ENCODE peak calls at places on chromosomes 1 and 21, in seven cellular contexts. One of them, this sample, is unnamed.

GRCh38 chr1:89603651-89604413 is 29.1 kb upstream of the LRRC8C start:
- DNase-seq in body of pancreas: no peak
- DNase-seq in ovary: no peak
- DNase-seq in A549: no peak
- DNase-seq in IMR-90: peak; percentile 62
- DNase-seq in heart right ventricle: no peak
- DNase-seq in iPS DF 6.9: no peak
- DNase-seq in this sample: no peak

GRCh38 chr1:214228976-214229375 is 52.0 kb upstream of the SMYD2 start:
- DNase-seq in body of pancreas: no peak
- DNase-seq in iPS DF 6.9: no peak
- DNase-seq in IMR-90: no peak
- DNase-seq in A549: no peak
- DNase-seq in heart right ventricle: peak; percentile 12
- DNase-seq in ovary: no peak
- DNase-seq in this sample: no peak

GRCh38 chr1:205925730-205926129 is 17.5 kb downstream of the SLC26A9 start:
- DNase-seq in IMR-90: peak; percentile 85
- DNase-seq in body of pancreas: no peak
- DNase-seq in ovary: no peak
- DNase-seq in heart right ventricle: no peak
- DNase-seq in iPS DF 6.9: no peak
- DNase-seq in A549: peak; percentile 81
- DNase-seq in this sample: no peak

GRCh38 chr1:109350650-109351049 is 43.8 kb upstream of the MYBPHL start:
- DNase-seq in heart right ventricle: no peak
- DNase-seq in IMR-90: no peak
- DNase-seq in ovary: no peak
- DNase-seq in iPS DF 6.9: no peak
- DNase-seq in body of pancreas: no peak
- DNase-seq in A549: no peak
- DNase-seq in this sample: no peak

GRCh38 chr1:221741364-221741970 is 422 bp downstream of the DUSP10 start:
- DNase-seq in body of pancreas: peak; percentile 24
- DNase-seq in ovary: peak; percentile 47
- DNase-seq in heart right ventricle: no peak
- DNase-seq in iPS DF 6.9: no peak
- DNase-seq in A549: peak; percentile 38
- DNase-seq in IMR-90: peak; percentile 46
- DNase-seq in this sample: peak; percentile 11

GRCh38 chr1:34140011-34140676 is 24.9 kb downstream of the CSMD2 start:
- DNase-seq in body of pancreas: no peak
- DNase-seq in ovary: no peak
- DNase-seq in iPS DF 6.9: no peak
- DNase-seq in A549: no peak
- DNase-seq in heart right ventricle: no peak
- DNase-seq in IMR-90: no peak
- DNase-seq in this sample: no peak

GRCh38 chr21:36330904-36331303 is 10.9 kb downstream of the MORC3 start:
- DNase-seq in iPS DF 6.9: no peak
- DNase-seq in ovary: peak; percentile 56
- DNase-seq in heart right ventricle: peak; percentile 29
- DNase-seq in A549: peak; percentile 18
- DNase-seq in IMR-90: peak; percentile 60
- DNase-seq in body of pancreas: peak; percentile 51
- DNase-seq in this sample: peak; percentile 27

GRCh38 chr1:230186003-230186863 is 119.2 kb downstream of the GALNT2 start:
- DNase-seq in body of pancreas: peak; percentile 86
- DNase-seq in iPS DF 6.9: peak; percentile 48
- DNase-seq in heart right ventricle: no peak
- DNase-seq in ovary: no peak
- DNase-seq in A549: peak; percentile 87
- DNase-seq in IMR-90: peak; percentile 93
- DNase-seq in this sample: no peak

GRCh38 chr1:54325705-54326461 is 80.3 kb downstream of the SSBP3 start:
- DNase-seq in IMR-90: no peak
- DNase-seq in body of pancreas: no peak
- DNase-seq in heart right ventricle: no peak
- DNase-seq in ovary: peak; percentile 28
- DNase-seq in iPS DF 6.9: no peak
- DNase-seq in A549: no peak
- DNase-seq in this sample: no peak
- H3K9me3 ChIP-seq in IMR-90: no peaks in the 10 kb centered on the region
- H3K9me3 ChIP-seq in body of pancreas: no peaks in the 10 kb centered on the region
- H3K9me3 ChIP-seq in heart right ventricle: no peaks in the 10 kb centered on the region
- H3K9me3 ChIP-seq in ovary: no peaks in the 10 kb centered on the region
- H3K9me3 ChIP-seq in iPS DF 6.9: no peaks in the 10 kb centered on the region
- H3K9me3 ChIP-seq in A549: no peaks in the 10 kb centered on the region
- H3K9me3 ChIP-seq in this sample: no peaks in the 10 kb centered on the region

GRCh38 chr1:54826226-54826816 is 25.2 kb upstream of the TTC22 start:
- DNase-seq in heart right ventricle: no peak
- DNase-seq in IMR-90: no peak
- DNase-seq in ovary: no peak
- DNase-seq in body of pancreas: peak; percentile 4
- DNase-seq in iPS DF 6.9: no peak
- DNase-seq in A549: no peak
- DNase-seq in this sample: no peak
- H3K9me3 ChIP-seq in heart right ventricle: peaks cover 43% of the 10 kb centered on the region
- H3K9me3 ChIP-seq in IMR-90: peaks cover 19% of the 10 kb centered on the region
- H3K9me3 ChIP-seq in ovary: no peaks in the 10 kb centered on the region
- H3K9me3 ChIP-seq in body of pancreas: no peaks in the 10 kb centered on the region
- H3K9me3 ChIP-seq in iPS DF 6.9: no peaks in the 10 kb centered on the region
- H3K9me3 ChIP-seq in A549: peaks cover 26% of the 10 kb centered on the region
- H3K9me3 ChIP-seq in this sample: peaks cover 7% of the 10 kb centered on the region

DNA sequence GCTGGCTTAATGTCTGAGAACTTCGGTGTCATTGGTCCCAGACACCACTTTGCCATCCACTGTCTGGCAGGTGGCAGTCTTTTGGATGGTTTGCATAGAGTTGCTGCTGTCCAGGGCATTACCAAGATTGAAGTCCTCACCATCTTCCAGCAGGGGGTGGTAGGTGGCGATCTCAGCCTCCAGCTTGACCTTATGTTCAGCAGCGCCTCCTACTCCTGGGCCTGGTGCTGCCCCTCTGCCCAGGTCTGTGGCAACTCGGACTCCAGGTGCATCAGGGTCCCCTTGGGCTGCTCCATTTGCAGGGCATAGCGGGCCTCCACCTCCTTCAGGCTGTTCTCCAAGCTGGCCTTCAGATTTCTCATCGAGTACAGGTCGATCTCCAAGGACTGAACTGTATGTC is 573.3 kb upstream of the NCAM2 start:
- DNase-seq in ovary: no peak
- DNase-seq in iPS DF 6.9: no peak
- DNase-seq in A549: no peak
- DNase-seq in body of pancreas: no peak
- DNase-seq in heart right ventricle: no peak
- DNase-seq in IMR-90: no peak
- DNase-seq in this sample: no peak
- H3K9me3 ChIP-seq in ovary: no peaks in the 10 kb centered on the region
- H3K9me3 ChIP-seq in iPS DF 6.9: no peaks in the 10 kb centered on the region
- H3K9me3 ChIP-seq in A549: no peaks in the 10 kb centered on the region
- H3K9me3 ChIP-seq in body of pancreas: no peaks in the 10 kb centered on the region
- H3K9me3 ChIP-seq in heart right ventricle: no peaks in the 10 kb centered on the region
- H3K9me3 ChIP-seq in IMR-90: peaks cover 13% of the 10 kb centered on the region
- H3K9me3 ChIP-seq in this sample: no peaks in the 10 kb centered on the region

DNA sequence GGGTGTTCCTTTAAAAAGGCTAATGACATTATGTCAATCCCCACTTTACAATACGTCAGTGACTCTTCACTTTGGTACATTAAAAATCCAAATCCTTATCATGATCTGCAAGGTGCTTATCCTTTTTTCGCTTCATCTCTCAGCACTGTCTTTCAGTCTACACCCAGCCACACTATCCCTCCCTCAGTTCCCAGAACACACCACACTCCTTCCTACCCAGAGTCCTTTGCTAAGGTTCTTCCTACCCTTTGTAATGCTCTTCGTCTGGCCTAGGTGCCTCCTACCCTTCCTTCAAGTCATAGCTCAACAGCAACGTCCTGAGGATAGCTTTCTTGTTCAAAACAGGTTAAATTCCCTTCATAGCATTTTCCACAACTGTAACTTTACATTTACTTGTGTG is 152.6 kb downstream of the RERE start:
- DNase-seq in body of pancreas: no peak
- DNase-seq in ovary: no peak
- DNase-seq in A549: no peak
- DNase-seq in IMR-90: no peak
- DNase-seq in iPS DF 6.9: no peak
- DNase-seq in heart right ventricle: no peak
- DNase-seq in this sample: no peak
- H3K9me3 ChIP-seq in body of pancreas: no peaks in the 10 kb centered on the region
- H3K9me3 ChIP-seq in ovary: no peaks in the 10 kb centered on the region
- H3K9me3 ChIP-seq in A549: no peaks in the 10 kb centered on the region
- H3K9me3 ChIP-seq in IMR-90: no peaks in the 10 kb centered on the region
- H3K9me3 ChIP-seq in iPS DF 6.9: no peaks in the 10 kb centered on the region
- H3K9me3 ChIP-seq in heart right ventricle: no peaks in the 10 kb centered on the region
- H3K9me3 ChIP-seq in this sample: no peaks in the 10 kb centered on the region

GRCh38 chr21:17903029-17903806 is 84.1 kb upstream of the C21orf91 start:
- DNase-seq in body of pancreas: no peak
- DNase-seq in IMR-90: peak; percentile 49
- DNase-seq in heart right ventricle: no peak
- DNase-seq in iPS DF 6.9: no peak
- DNase-seq in ovary: no peak
- DNase-seq in A549: no peak
- DNase-seq in this sample: no peak

GRCh38 chr21:17903929-17904639 is 84.9 kb upstream of the C21orf91 start:
- DNase-seq in heart right ventricle: no peak
- DNase-seq in iPS DF 6.9: no peak
- DNase-seq in IMR-90: no peak
- DNase-seq in ovary: no peak
- DNase-seq in A549: no peak
- DNase-seq in body of pancreas: no peak
- DNase-seq in this sample: no peak

GRCh38 chr21:17900281-17900989 is 81.3 kb upstream of the C21orf91 start:
- DNase-seq in IMR-90: no peak
- DNase-seq in ovary: no peak
- DNase-seq in A549: no peak
- DNase-seq in iPS DF 6.9: no peak
- DNase-seq in body of pancreas: no peak
- DNase-seq in heart right ventricle: peak; percentile 51
- DNase-seq in this sample: no peak

GRCh38 chr21:17900990-17901385 is 81.8 kb upstream of the C21orf91 start:
- DNase-seq in iPS DF 6.9: no peak
- DNase-seq in A549: no peak
- DNase-seq in IMR-90: no peak
- DNase-seq in body of pancreas: no peak
- DNase-seq in heart right ventricle: peak; percentile 8
- DNase-seq in ovary: no peak
- DNase-seq in this sample: no peak

DNA sequence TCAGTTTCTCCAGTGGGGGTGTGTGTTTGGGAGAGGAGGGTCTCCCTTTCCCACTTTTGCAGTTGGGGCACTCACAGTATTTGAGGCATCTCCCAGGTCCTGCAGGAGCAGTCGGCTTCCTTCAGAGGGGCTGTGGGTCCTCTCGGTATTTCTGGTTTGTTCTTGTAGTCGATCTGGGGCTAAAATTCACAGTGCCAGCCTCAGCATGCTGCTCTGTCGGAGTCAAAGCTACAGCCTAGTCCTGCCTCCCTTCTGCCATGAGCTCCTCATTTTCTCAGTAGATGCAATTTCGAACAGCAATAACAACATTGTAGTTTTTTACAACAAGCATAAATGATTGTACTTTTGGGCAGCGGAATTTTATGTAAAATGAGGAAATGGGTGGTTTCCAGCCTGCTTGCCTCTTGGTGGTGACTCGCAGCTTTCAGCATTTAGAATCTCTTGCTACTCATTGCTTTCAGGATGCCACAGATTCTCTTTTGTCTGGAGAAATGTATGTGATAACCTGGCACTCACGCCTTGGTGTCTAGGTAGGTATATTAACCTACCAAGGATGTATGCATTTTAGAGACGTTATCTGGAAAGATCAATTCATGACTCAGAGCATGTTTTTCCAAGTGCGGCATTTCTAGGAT is 82.4 kb upstream of the C21orf91 start:
- DNase-seq in body of pancreas: no peak
- DNase-seq in ovary: no peak
- DNase-seq in iPS DF 6.9: no peak
- DNase-seq in heart right ventricle: no peak
- DNase-seq in A549: no peak
- DNase-seq in IMR-90: peak; percentile 10
- DNase-seq in this sample: no peak
- H3K9me3 ChIP-seq in body of pancreas: no peaks in the 10 kb centered on the region
- H3K9me3 ChIP-seq in ovary: no peaks in the 10 kb centered on the region
- H3K9me3 ChIP-seq in iPS DF 6.9: no peaks in the 10 kb centered on the region
- H3K9me3 ChIP-seq in heart right ventricle: peaks cover 9% of the 10 kb centered on the region
- H3K9me3 ChIP-seq in A549: no peaks in the 10 kb centered on the region
- H3K9me3 ChIP-seq in IMR-90: no peaks in the 10 kb centered on the region
- H3K9me3 ChIP-seq in this sample: no peaks in the 10 kb centered on the region

GRCh38 chr1:212752256-212752933 is 39.2 kb downstream of the NSL1 start:
- DNase-seq in heart right ventricle: no peak
- DNase-seq in A549: no peak
- DNase-seq in ovary: no peak
- DNase-seq in IMR-90: peak; percentile 61
- DNase-seq in iPS DF 6.9: no peak
- DNase-seq in body of pancreas: no peak
- DNase-seq in this sample: no peak
- H3K9me3 ChIP-seq in heart right ventricle: no peaks in the 10 kb centered on the region
- H3K9me3 ChIP-seq in A549: no peaks in the 10 kb centered on the region
- H3K9me3 ChIP-seq in ovary: no peaks in the 10 kb centered on the region
- H3K9me3 ChIP-seq in IMR-90: no peaks in the 10 kb centered on the region
- H3K9me3 ChIP-seq in iPS DF 6.9: no peaks in the 10 kb centered on the region
- H3K9me3 ChIP-seq in body of pancreas: no peaks in the 10 kb centered on the region
- H3K9me3 ChIP-seq in this sample: no peaks in the 10 kb centered on the region

GRCh38 chr1:246771366-246771765 is 47.2 kb downstream of the SCCPDH start:
- DNase-seq in ovary: no peak
- DNase-seq in IMR-90: no peak
- DNase-seq in A549: no peak
- DNase-seq in iPS DF 6.9: no peak
- DNase-seq in body of pancreas: no peak
- DNase-seq in heart right ventricle: no peak
- DNase-seq in this sample: no peak
- H3K9me3 ChIP-seq in ovary: no peaks in the 10 kb centered on the region
- H3K9me3 ChIP-seq in IMR-90: no peaks in the 10 kb centered on the region
- H3K9me3 ChIP-seq in A549: no peaks in the 10 kb centered on the region
- H3K9me3 ChIP-seq in iPS DF 6.9: no peaks in the 10 kb centered on the region
- H3K9me3 ChIP-seq in body of pancreas: no peaks in the 10 kb centered on the region
- H3K9me3 ChIP-seq in heart right ventricle: no peaks in the 10 kb centered on the region
- H3K9me3 ChIP-seq in this sample: no peaks in the 10 kb centered on the region